ENCODE peak calls at places on chromosomes 16 and 17, in eight cellular contexts. F is heart left ventricle; U is CD4-positive, alpha-beta T cell; D is activated CD8-positive, alpha-beta T cell treated with anti-CD3 and anti-CD28 coated beads for 36 hours; Q is transverse colon; N is RWPE1; G is fibroblast of pulmonary artery; T is tibial artery. L is an unnamed sample.

GRCh38 chr16:16042076-16042475 is 92.7 kb downstream of the ABCC1 start:
- DNase-seq in F (peak), U (no peak), D (no peak), Q (no peak), N (no peak), G (peak), T (no peak), L (no peak)

GRCh38 chr17:82935944-82936767 is 96.3 kb upstream of the ZNF750 start:
- DNase-seq in F (peak), U (no peak), D (no peak), Q (no peak), N (no peak), G (no peak), T (no peak), L (no peak)

GRCh38 chr16:79484237-79484636 is 116.3 kb downstream of the MAF start:
- DNase-seq in F (no peak), U (no peak), D (no peak), Q (no peak), N (no peak), G (no peak), T (no peak), L (no peak)

GRCh38 chr17:28398280-28398981 is 7.6 kb downstream of the SLC46A1 start:
- DNase-seq in F (no peak), U (no peak), D (no peak), Q (no peak), N (no peak), G (no peak), T (no peak), L (no peak)

GRCh38 chr17:30576326-30576861 is 99.2 kb downstream of the GOSR1 start:
- DNase-seq in F (no peak), U (no peak), D (no peak), Q (no peak), N (no peak), G (no peak), T (no peak), L (no peak)

GRCh38 chr17:48153711-48154642 is 46.4 kb downstream of the SNX11 start:
- DNase-seq in F (no peak), U (no peak), D (peak), Q (peak), N (peak), G (peak), T (no peak), L (no peak)

GRCh38 chr17:38608648-38609047 is 2.9 kb upstream of the SRCIN1 start:
- DNase-seq in F (no peak), U (no peak), D (no peak), Q (peak), N (peak), G (no peak), T (no peak), L (peak)

GRCh38 chr17:7041607-7042506 is 2.0 kb downstream of the SLC16A11 start:
- DNase-seq in F (no peak), U (no peak), D (peak), Q (no peak), N (no peak), G (no peak), T (no peak), L (no peak)

GRCh38 chr16:57966133-57966805 is 4.7 kb downstream of the CNGB1 start:
- DNase-seq in F (no peak), U (no peak), D (no peak), Q (no peak), N (no peak), G (peak), T (no peak), L (no peak)

GRCh38 chr17:56431736-56432135 is 161.8 kb upstream of the NOG start:
- DNase-seq in F (no peak), U (no peak), D (no peak), Q (no peak), N (no peak), G (no peak), T (no peak), L (no peak)

GRCh38 chr16:69940676-69941075 is 10.5 kb upstream of the CLEC18A start:
- DNase-seq in F (peak), U (no peak), D (no peak), Q (no peak), N (no peak), G (no peak), T (no peak), L (no peak)

GRCh38 chr17:8823279-8823678 is 24.1 kb upstream of the MFSD6L start:
- DNase-seq in F (no peak), U (no peak), D (no peak), Q (no peak), N (no peak), G (no peak), T (no peak), L (no peak)

GRCh38 chr17:3986939-3987335 is 22.7 kb upstream of the ATP2A3 start:
- DNase-seq in F (no peak), U (no peak), D (no peak), Q (no peak), N (no peak), G (no peak), T (no peak), L (no peak)

GRCh38 chr17:37661372-37662014 is 18.2 kb upstream of the DDX52 start:
- DNase-seq in F (no peak), U (no peak), D (no peak), Q (no peak), N (no peak), G (no peak), T (no peak), L (no peak)

GRCh38 chr16:81551821-81552304 is 107.3 kb downstream of the CMIP start:
- DNase-seq in F (peak), U (no peak), D (no peak), Q (no peak), N (no peak), G (peak), T (no peak), L (no peak)

GRCh38 chr16:84141143-84141670 is 3.8 kb downstream of the HSDL1 start:
- DNase-seq in F (no peak), U (no peak), D (peak), Q (no peak), N (no peak), G (no peak), T (no peak), L (no peak)

GRCh38 chr17:6570731-6571465 is 14.5 kb upstream of the PITPNM3 start:
- DNase-seq in F (no peak), U (no peak), D (no peak), Q (no peak), N (no peak), G (no peak), T (no peak), L (no peak)

GRCh38 chr17:4891405-4892062 is 7.8 kb upstream of the C17orf107 start:
- DNase-seq in F (no peak), U (no peak), D (no peak), Q (no peak), N (no peak), G (no peak), T (no peak), L (no peak)

DNA sequence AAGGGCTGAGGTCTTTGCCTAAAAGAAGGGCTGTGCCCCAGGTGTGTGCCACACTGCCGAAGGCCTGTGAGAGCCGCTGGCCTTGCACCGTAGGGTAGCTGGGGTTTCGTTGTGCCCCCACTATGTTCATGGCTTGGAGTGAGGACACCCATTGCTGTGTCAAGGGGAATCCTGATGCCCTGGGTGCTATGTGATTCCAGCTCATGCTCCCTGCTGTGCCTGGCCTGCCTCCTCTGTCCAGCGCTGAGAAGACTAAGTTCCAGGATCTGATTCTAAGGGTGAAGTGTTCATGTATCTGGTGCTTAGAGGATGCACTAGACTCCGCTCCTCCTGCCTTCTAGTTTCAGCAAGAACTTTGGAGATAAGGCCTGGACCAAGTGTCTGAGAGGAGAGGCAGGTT is 47.4 kb downstream of the SREBF1 start:
- DNase-seq in F (no peak), U (no peak), D (no peak), Q (no peak), N (no peak), G (no peak), T (no peak), L (no peak)
- TF ChIP-seq CTCF in F (no peak), U (no peak), D (no peak), Q (no peak), N (no peak), G (no peak), T (no peak), L (no peak)

GRCh38 chr17:76000755-76001521 is at the start of gene CDK3:
- DNase-seq in F (no peak), U (no peak), D (no peak), Q (peak), N (no peak), G (no peak), T (no peak), L (no peak)
- TF ChIP-seq CTCF in F (peak), U (no peak), D (peak), Q (no peak), N (peak), G (no peak), T (no peak), L (no peak)

GRCh38 chr16:75861981-75862380 is 135.7 kb upstream of the CPHXL start:
- DNase-seq in F (no peak), U (no peak), D (no peak), Q (no peak), N (no peak), G (no peak), T (no peak), L (no peak)
- TF ChIP-seq CTCF in F (no peak), U (no peak), D (no peak), Q (no peak), N (no peak), G (no peak), T (no peak), L (no peak)

GRCh38 chr17:44969144-44969780 is 1.2 kb upstream of the C1QL1 start:
- DNase-seq in F (no peak), U (no peak), D (no peak), Q (no peak), N (no peak), G (no peak), T (no peak), L (no peak)

GRCh38 chr17:44972953-44973352 is 4.8 kb upstream of the C1QL1 start:
- DNase-seq in F (no peak), U (no peak), D (no peak), Q (no peak), N (peak), G (peak), T (no peak), L (peak)

GRCh38 chr17:44970136-44970737 is 2.1 kb upstream of the C1QL1 start:
- DNase-seq in F (peak), U (no peak), D (peak), Q (peak), N (no peak), G (no peak), T (no peak), L (no peak)

GRCh38 chr17:44968225-44969143 is at the start of gene C1QL1:
- DNase-seq in F (peak), U (peak), D (peak), Q (peak), N (peak), G (peak), T (peak), L (peak)

DNA sequence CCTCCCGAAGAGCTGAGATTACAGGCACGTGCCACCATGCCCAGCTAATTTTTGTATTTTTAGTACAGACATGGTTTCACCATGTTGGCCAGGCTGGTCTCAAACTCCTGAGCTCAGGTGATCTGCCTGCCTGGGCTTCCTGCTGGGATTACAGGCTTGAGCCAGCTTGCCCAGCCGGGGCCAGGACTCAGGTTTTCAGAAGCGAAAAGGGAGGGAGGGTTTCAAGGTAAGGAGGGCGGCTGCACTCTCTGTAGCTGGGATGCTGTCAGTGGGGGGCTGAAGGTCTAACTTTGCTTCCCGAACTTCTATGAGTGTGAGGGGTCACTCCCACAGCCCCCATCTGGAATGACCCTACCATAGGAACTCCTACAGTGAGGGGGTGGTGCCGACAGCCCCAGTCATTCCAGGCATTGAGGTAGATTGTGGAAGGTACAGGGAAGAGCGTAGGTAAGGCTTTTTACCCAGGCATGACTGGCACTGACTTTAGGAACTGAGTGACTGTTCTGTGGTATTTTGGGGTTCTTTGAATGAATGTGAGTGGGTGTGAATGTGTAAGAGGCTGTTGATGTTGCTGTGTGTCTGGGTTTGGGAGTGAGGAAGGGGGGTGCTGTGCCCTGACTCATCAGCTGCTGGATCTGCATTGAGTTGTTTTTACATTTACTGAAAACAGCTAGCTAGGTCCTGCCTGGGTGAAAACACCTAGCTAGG is 3.8 kb upstream of the C1QL1 start:
- DNase-seq in F (no peak), U (peak), D (peak), Q (no peak), N (peak), G (no peak), T (no peak), L (peak)
- TF ChIP-seq CTCF in F (no peak), U (no peak), D (no peak), Q (no peak), N (no peak), G (no peak), T (no peak), L (no peak)

GRCh38 chr17:51590071-51590470 is 329.7 kb downstream of the UTP18 start:
- DNase-seq in F (no peak), U (no peak), D (no peak), Q (no peak), N (no peak), G (no peak), T (no peak), L (no peak)

GRCh38 chr17:51588063-51588462 is 327.7 kb downstream of the UTP18 start:
- DNase-seq in F (no peak), U (no peak), D (no peak), Q (no peak), N (no peak), G (no peak), T (no peak), L (no peak)

GRCh38 chr17:51580869-51581268 is 320.5 kb downstream of the UTP18 start:
- DNase-seq in F (no peak), U (no peak), D (no peak), Q (no peak), N (no peak), G (no peak), T (no peak), L (no peak)

GRCh38 chr17:51585514-51586104 is 325.3 kb downstream of the UTP18 start:
- DNase-seq in F (no peak), U (no peak), D (peak), Q (peak), N (peak), G (no peak), T (no peak), L (no peak)
- TF ChIP-seq CTCF in F (peak), U (no peak), D (no peak), Q (peak), N (peak), G (no peak), T (no peak), L (peak)

GRCh38 chr16:537415-538335 is 10.2 kb downstream of the CAPN15 start:
- DNase-seq in F (no peak), U (no peak), D (no peak), Q (no peak), N (no peak), G (no peak), T (no peak), L (no peak)
- TF ChIP-seq CTCF in F (no peak), U (no peak), D (no peak), Q (no peak), N (no peak), G (no peak), T (no peak), L (no peak)

DNA sequence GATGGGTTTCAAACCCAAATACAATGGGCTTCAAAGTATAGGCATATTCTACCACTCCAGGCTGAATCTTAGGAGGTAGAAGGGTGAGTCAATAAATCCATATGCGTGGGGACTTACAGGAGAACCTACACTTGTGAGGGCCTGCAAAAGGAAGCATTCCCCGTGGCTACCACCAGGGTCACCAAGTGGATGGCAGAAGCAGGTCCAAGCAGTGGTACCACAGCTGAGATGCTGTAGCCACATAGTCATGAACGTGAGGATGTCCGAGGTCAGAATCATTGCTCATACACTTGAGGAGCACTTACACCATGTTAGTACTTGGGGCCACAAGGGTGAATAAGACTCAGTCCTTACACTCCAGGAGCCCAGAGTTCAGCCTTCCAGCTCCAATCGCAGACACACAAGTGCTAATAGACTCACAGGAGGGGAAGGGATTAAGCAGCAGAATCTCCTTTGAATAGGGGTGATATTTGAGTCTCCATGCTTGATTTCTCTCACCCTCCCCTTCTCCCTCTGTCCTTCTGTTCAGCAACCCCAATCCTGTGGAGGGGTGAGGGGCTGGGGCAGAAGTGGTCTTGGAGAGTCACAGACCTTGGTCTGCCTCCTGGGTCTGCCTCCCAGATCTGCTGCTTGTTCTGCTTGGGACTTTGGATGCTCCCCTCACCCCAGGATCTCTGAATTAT is 42.5 kb upstream of the ASIC2 start:
- DNase-seq in F (no peak), U (no peak), D (peak), Q (no peak), N (no peak), G (no peak), T (no peak), L (no peak)
- TF ChIP-seq CTCF in F (no peak), U (no peak), D (no peak), Q (no peak), N (no peak), G (no peak), T (no peak), L (no peak)

DNA sequence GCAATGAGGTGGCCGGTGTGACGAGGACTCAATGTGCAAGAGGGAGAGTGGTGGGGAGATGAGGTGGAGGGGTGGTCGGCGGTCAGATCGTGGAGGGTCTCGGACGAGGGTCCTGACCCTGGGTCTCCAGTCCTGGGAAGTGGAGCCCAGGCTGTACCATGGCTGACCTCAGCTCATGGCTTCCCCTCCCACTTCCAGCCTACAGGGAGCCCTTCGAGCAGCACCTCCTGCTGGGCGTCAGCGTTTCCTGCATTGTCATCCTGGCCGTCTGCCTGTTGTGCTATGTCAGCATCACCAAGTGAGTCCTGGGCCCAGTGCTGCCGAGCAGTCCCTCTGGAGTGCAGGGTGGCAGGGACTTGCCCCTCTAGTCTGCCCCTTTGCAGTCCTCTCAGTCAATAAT is 41.8 kb downstream of the IL4R start:
- DNase-seq in F (peak), U (peak), D (peak), Q (peak), N (no peak), G (peak), T (no peak), L (no peak)
- TF ChIP-seq CTCF in F (peak), U (peak), D (no peak), Q (peak), N (no peak), G (peak), T (peak), L (peak)

L was measured in foreskin keratinocyte.